ENCODE peak calls at places on chromosomes 11 and 22, in six cellular contexts. One of them, this sample, is unnamed.
A peak's percentile ranks its signal among the peaks of the same experiment; 100 is the strongest.

GRCh38 chr11:8765294-8765693 is 82.7 kb downstream of the RPL27A start:
- DNase-seq in fibroblast of lung: peak; percentile 89
- DNase-seq in GM12878: no peak
- DNase-seq in kidney: no peak
- DNase-seq in IMR-90: peak; percentile 85
- DNase-seq in keratinocyte: no peak
- DNase-seq in this sample: no peak

GRCh38 chr11:64060861-64061444 is 25.2 kb downstream of the FLRT1 start:
- DNase-seq in fibroblast of lung: peak; percentile 19
- DNase-seq in GM12878: no peak
- DNase-seq in kidney: no peak
- DNase-seq in IMR-90: no peak
- DNase-seq in keratinocyte: no peak
- DNase-seq in this sample: no peak

GRCh38 chr11:108198833-108199232 is 23.6 kb downstream of the NPAT start:
- DNase-seq in fibroblast of lung: no peak
- DNase-seq in GM12878: no peak
- DNase-seq in kidney: peak; percentile 66
- DNase-seq in IMR-90: no peak
- DNase-seq in keratinocyte: no peak
- DNase-seq in this sample: no peak

GRCh38 chr11:103811870-103812509 is 224.4 kb upstream of the DDI1 start:
- DNase-seq in fibroblast of lung: no peak
- DNase-seq in GM12878: no peak
- DNase-seq in kidney: no peak
- DNase-seq in IMR-90: no peak
- DNase-seq in keratinocyte: no peak
- DNase-seq in this sample: no peak

GRCh38 chr11:85810871-85811611 is at the start of gene SYTL2:
- DNase-seq in fibroblast of lung: peak; percentile 61
- DNase-seq in GM12878: no peak
- DNase-seq in kidney: peak; percentile 94
- DNase-seq in IMR-90: peak; percentile 48
- DNase-seq in keratinocyte: no peak
- DNase-seq in this sample: peak; percentile 85

GRCh38 chr22:41146573-41146972 is 54.2 kb downstream of the EP300 start:
- DNase-seq in fibroblast of lung: no peak
- DNase-seq in GM12878: no peak
- DNase-seq in kidney: no peak
- DNase-seq in IMR-90: no peak
- DNase-seq in keratinocyte: no peak
- DNase-seq in this sample: no peak

GRCh38 chr11:127648604-127649003 is 648.0 kb upstream of the KIRREL3 start:
- DNase-seq in fibroblast of lung: no peak
- DNase-seq in GM12878: no peak
- DNase-seq in kidney: no peak
- DNase-seq in IMR-90: no peak
- DNase-seq in keratinocyte: no peak
- DNase-seq in this sample: no peak

GRCh38 chr11:70319694-70320093 is 49.2 kb downstream of the PPFIA1 start:
- DNase-seq in fibroblast of lung: no peak
- DNase-seq in GM12878: no peak
- DNase-seq in kidney: no peak
- DNase-seq in IMR-90: no peak
- DNase-seq in keratinocyte: no peak
- DNase-seq in this sample: no peak

GRCh38 chr11:17986007-17986710 is 26.7 kb downstream of the SERGEF start:
- DNase-seq in fibroblast of lung: peak; percentile 83
- DNase-seq in GM12878: no peak
- DNase-seq in kidney: peak; percentile 73
- DNase-seq in IMR-90: peak; percentile 90
- DNase-seq in keratinocyte: no peak
- DNase-seq in this sample: peak; percentile 76

GRCh38 chr11:134569195-134569594 is 157.2 kb upstream of the B3GAT1 start:
- DNase-seq in fibroblast of lung: no peak
- DNase-seq in GM12878: no peak
- DNase-seq in kidney: no peak
- DNase-seq in IMR-90: no peak
- DNase-seq in keratinocyte: no peak
- DNase-seq in this sample: no peak

GRCh38 chr11:45675646-45676045 is 10.2 kb upstream of the CHST1 start:
- DNase-seq in fibroblast of lung: no peak
- DNase-seq in GM12878: no peak
- DNase-seq in kidney: peak; percentile 26
- DNase-seq in IMR-90: no peak
- DNase-seq in keratinocyte: no peak
- DNase-seq in this sample: no peak

GRCh38 chr11:123509737-123510578 is 79.9 kb downstream of the GRAMD1B start:
- DNase-seq in fibroblast of lung: peak; percentile 90
- DNase-seq in GM12878: no peak
- DNase-seq in kidney: no peak
- DNase-seq in IMR-90: peak; percentile 91
- DNase-seq in keratinocyte: no peak
- DNase-seq in this sample: peak; percentile 27

GRCh38 chr22:50221410-50222300 is 20.8 kb downstream of the SELENOO start:
- DNase-seq in fibroblast of lung: no peak
- DNase-seq in GM12878: no peak
- DNase-seq in kidney: no peak
- DNase-seq in IMR-90: no peak
- DNase-seq in keratinocyte: no peak
- DNase-seq in this sample: no peak

GRCh38 chr22:45683248-45683647 is 11.6 kb downstream of the ATXN10 start:
- DNase-seq in fibroblast of lung: no peak
- DNase-seq in GM12878: no peak
- DNase-seq in kidney: no peak
- DNase-seq in IMR-90: no peak
- DNase-seq in keratinocyte: no peak
- DNase-seq in this sample: no peak

GRCh38 chr22:16955081-16955480 is 52.9 kb downstream of the GAB4 start:
- DNase-seq in fibroblast of lung: no peak
- DNase-seq in GM12878: no peak
- DNase-seq in kidney: no peak
- DNase-seq in IMR-90: no peak
- DNase-seq in keratinocyte: no peak
- DNase-seq in this sample: no peak

GRCh38 chr22:29269230-29269604 is 1.1 kb downstream of the EWSR1 start:
- DNase-seq in fibroblast of lung: no peak
- DNase-seq in GM12878: no peak
- DNase-seq in kidney: no peak
- DNase-seq in IMR-90: no peak
- DNase-seq in keratinocyte: no peak
- DNase-seq in this sample: no peak

GRCh38 chr11:75525433-75526191 is at the start of gene GDPD5:
- DNase-seq in fibroblast of lung: peak; percentile 69
- DNase-seq in GM12878: no peak
- DNase-seq in kidney: peak; percentile 94
- DNase-seq in IMR-90: peak; percentile 64
- DNase-seq in keratinocyte: no peak
- DNase-seq in this sample: peak; percentile 95

GRCh38 chr11:925496-926301 is at the start of gene AP2A2:
- DNase-seq in fibroblast of lung: peak; percentile 88
- DNase-seq in GM12878: no peak
- DNase-seq in kidney: peak; percentile 96
- DNase-seq in IMR-90: peak; percentile 86
- DNase-seq in keratinocyte: no peak
- DNase-seq in this sample: peak; percentile 90

GRCh38 chr22:45903355-45904149 is 73.4 kb downstream of the WNT7B start:
- DNase-seq in fibroblast of lung: peak; percentile 86
- DNase-seq in GM12878: no peak
- DNase-seq in kidney: no peak
- DNase-seq in IMR-90: peak; percentile 69
- DNase-seq in keratinocyte: no peak
- DNase-seq in this sample: peak; percentile 60

GRCh38 chr11:124069429-124070401 is 28.6 kb upstream of the OR10G7 start:
- DNase-seq in fibroblast of lung: peak; percentile 54
- DNase-seq in GM12878: peak; percentile 13
- DNase-seq in kidney: peak; percentile 66
- DNase-seq in IMR-90: peak; percentile 50
- DNase-seq in keratinocyte: no peak
- DNase-seq in this sample: peak; percentile 63

DNA sequence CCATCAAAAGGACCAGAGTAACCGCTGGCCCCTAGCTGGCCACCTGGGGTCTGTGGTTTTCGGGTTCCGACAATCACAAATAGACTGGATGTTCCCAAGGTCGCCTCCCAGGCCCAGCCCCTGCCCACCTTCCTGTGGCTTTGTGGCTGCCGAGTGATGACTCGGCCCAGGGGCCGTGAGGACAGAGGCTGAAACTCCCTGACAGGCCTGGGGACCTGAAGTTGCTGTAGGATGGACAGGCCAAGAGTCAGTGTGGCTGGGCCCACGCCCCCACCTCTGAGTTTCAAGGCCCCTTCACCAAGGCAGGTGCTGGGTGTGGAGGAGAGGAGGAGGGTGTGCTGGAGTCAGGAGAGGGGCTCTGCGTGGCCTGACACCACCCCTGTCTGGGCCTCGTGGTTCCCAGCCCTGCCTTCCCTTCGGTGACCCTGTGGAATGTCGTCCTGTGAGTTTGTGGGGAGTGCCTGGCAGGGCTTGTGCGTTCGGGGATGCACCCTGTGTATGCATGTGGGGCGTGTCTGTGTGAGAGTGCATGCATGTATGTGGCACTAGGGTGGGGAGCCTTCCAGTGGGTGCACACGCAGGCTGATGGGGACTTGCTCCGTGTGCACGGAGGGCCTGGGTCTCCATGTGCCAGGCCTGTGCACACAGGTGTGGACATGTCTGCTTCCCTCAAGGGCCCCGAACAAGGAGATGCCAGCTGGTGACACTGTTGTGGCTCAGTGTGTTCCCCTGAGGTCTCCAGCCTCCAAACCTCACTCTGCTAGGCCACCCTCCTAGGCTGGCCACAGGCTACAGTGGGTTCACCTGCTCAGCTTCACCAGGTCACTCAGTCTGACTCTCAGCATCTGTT is 8.4 kb upstream of the MGAT3 start:
- DNase-seq in fibroblast of lung: no peak
- DNase-seq in GM12878: no peak
- DNase-seq in kidney: peak; percentile 84
- DNase-seq in IMR-90: no peak
- DNase-seq in keratinocyte: no peak
- DNase-seq in this sample: peak; percentile 26
- H3K9ac ChIP-seq in fibroblast of lung: no peak overlapping the region
- H3K9ac ChIP-seq in GM12878: peak overlapping the region; percentile 94
- H3K9ac ChIP-seq in kidney: no peak overlapping the region
- H3K9ac ChIP-seq in IMR-90: no peak overlapping the region
- H3K9ac ChIP-seq in keratinocyte: no peak overlapping the region
- H3K9ac ChIP-seq in this sample: no peak overlapping the region

GRCh38 chr11:118621071-118621815 is 13.8 kb downstream of the PHLDB1 start:
- DNase-seq in fibroblast of lung: peak; percentile 91
- DNase-seq in GM12878: no peak
- DNase-seq in kidney: peak; percentile 95
- DNase-seq in IMR-90: peak; percentile 86
- DNase-seq in keratinocyte: no peak
- DNase-seq in this sample: peak; percentile 90
- H3K9ac ChIP-seq in fibroblast of lung: peak overlapping the region; percentile 65
- H3K9ac ChIP-seq in GM12878: no peak overlapping the region
- H3K9ac ChIP-seq in kidney: peak overlapping the region; percentile 70
- H3K9ac ChIP-seq in IMR-90: peak overlapping the region; percentile 99
- H3K9ac ChIP-seq in keratinocyte: peak overlapping the region; percentile 87
- H3K9ac ChIP-seq in this sample: peak overlapping the region; percentile 53

DNA sequence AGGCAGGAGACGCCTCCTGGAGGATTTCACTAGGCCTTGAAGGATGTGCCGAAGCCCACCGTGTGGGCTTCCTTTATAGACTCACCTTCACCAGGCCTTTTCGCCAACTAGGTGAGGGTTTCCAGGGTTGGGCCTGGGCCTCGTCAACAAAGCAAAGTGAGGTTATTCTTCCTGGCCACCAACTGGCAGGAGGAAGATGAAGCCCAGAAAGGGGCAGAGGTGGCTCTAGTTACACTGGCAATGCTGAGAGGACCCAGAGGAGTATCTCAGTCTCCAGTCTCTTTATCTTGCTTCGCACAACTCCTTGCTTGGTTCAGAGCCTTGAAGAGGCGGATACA is 400 bp upstream of the RELT start:
- DNase-seq in fibroblast of lung: no peak
- DNase-seq in GM12878: no peak
- DNase-seq in kidney: no peak
- DNase-seq in IMR-90: no peak
- DNase-seq in keratinocyte: no peak
- DNase-seq in this sample: no peak
- H3K9ac ChIP-seq in fibroblast of lung: no peak overlapping the region
- H3K9ac ChIP-seq in GM12878: peak overlapping the region; percentile 5
- H3K9ac ChIP-seq in kidney: peak overlapping the region; percentile 75
- H3K9ac ChIP-seq in IMR-90: no peak overlapping the region
- H3K9ac ChIP-seq in keratinocyte: no peak overlapping the region
- H3K9ac ChIP-seq in this sample: no peak overlapping the region

GRCh38 chr11:67356551-67356866 is 3.2 kb upstream of the POLD4 start:
- DNase-seq in fibroblast of lung: no peak
- DNase-seq in GM12878: no peak
- DNase-seq in kidney: no peak
- DNase-seq in IMR-90: no peak
- DNase-seq in keratinocyte: no peak
- DNase-seq in this sample: no peak

GRCh38 chr11:67353317-67354313 is at the start of gene POLD4:
- DNase-seq in fibroblast of lung: peak; percentile 95
- DNase-seq in GM12878: peak; percentile 95
- DNase-seq in kidney: peak; percentile 99
- DNase-seq in IMR-90: peak; percentile 92
- DNase-seq in keratinocyte: peak; percentile 66
- DNase-seq in this sample: peak; percentile 98

GRCh38 chr11:67354314-67355022 is 1.1 kb upstream of the POLD4 start:
- DNase-seq in fibroblast of lung: peak; percentile 97
- DNase-seq in GM12878: no peak
- DNase-seq in kidney: peak; percentile 90
- DNase-seq in IMR-90: peak; percentile 98
- DNase-seq in keratinocyte: peak; percentile 85
- DNase-seq in this sample: peak; percentile 99

GRCh38 chr11:67355794-67356550 is 2.6 kb upstream of the POLD4 start:
- DNase-seq in fibroblast of lung: no peak
- DNase-seq in GM12878: no peak
- DNase-seq in kidney: no peak
- DNase-seq in IMR-90: no peak
- DNase-seq in keratinocyte: no peak
- DNase-seq in this sample: no peak

GRCh38 chr11:67355023-67355793 is 1.9 kb upstream of the POLD4 start:
- DNase-seq in fibroblast of lung: no peak
- DNase-seq in GM12878: no peak
- DNase-seq in kidney: no peak
- DNase-seq in IMR-90: no peak
- DNase-seq in keratinocyte: no peak
- DNase-seq in this sample: no peak
- H3K9ac ChIP-seq in fibroblast of lung: peak overlapping the region; percentile 58
- H3K9ac ChIP-seq in GM12878: peak overlapping the region; percentile 71
- H3K9ac ChIP-seq in kidney: peak overlapping the region; percentile 96
- H3K9ac ChIP-seq in IMR-90: peak overlapping the region; percentile 57
- H3K9ac ChIP-seq in keratinocyte: peak overlapping the region; percentile 33
- H3K9ac ChIP-seq in this sample: peak overlapping the region; percentile 79

GRCh38 chr11:11607772-11608171 is 14.0 kb downstream of the GALNT18 start:
- DNase-seq in fibroblast of lung: peak; percentile 25
- DNase-seq in GM12878: no peak
- DNase-seq in kidney: no peak
- DNase-seq in IMR-90: no peak
- DNase-seq in keratinocyte: no peak
- DNase-seq in this sample: peak; percentile 82
- H3K9ac ChIP-seq in fibroblast of lung: no peak overlapping the region
- H3K9ac ChIP-seq in GM12878: no peak overlapping the region
- H3K9ac ChIP-seq in kidney: no peak overlapping the region
- H3K9ac ChIP-seq in IMR-90: no peak overlapping the region
- H3K9ac ChIP-seq in keratinocyte: no peak overlapping the region
- H3K9ac ChIP-seq in this sample: no peak overlapping the region

This sample was measured in PC-3.